ENCODE peak calls at places on chromosomes 16 and 17, in seven cellular contexts. I is effector memory CD4-positive, alpha-beta T cell; U is heart left ventricle; Q is adrenal gland; E is neural progenitor cell; C is body of pancreas; G is HCT116. Z is an unnamed sample. For H3K4me1, the result is how much of the 10 kb centered on the place peaks cover.

GRCh38 chr17:49748791-49749190 is 15.1 kb downstream of the FAM117A start:
- DNase-seq in G (no peak), I (peak), E (no peak), C (no peak), U (no peak), Q (no peak), Z (no peak)

GRCh38 chr16:10738231-10739077 is 5.2 kb upstream of the NUBP1 start:
- DNase-seq in G (peak), C (peak), U (peak), I (peak), E (no peak), Q (peak), Z (peak)

GRCh38 chr16:67781548-67781921 is 24.8 kb downstream of the RANBP10 start:
- DNase-seq in Q (no peak), C (no peak), G (no peak), E (no peak), U (no peak), I (no peak), Z (no peak)

GRCh38 chr16:78177927-78178326 is 78.5 kb downstream of the WWOX start:
- DNase-seq in C (no peak), G (no peak), U (no peak), E (peak), Q (no peak), I (no peak), Z (no peak)

GRCh38 chr16:88088161-88088581 is 136.9 kb downstream of the BANP start:
- DNase-seq in E (peak), G (no peak), I (no peak), Q (no peak), C (no peak), U (peak), Z (no peak)

GRCh38 chr16:81817296-81817695 is 38.2 kb downstream of the PLCG2 start:
- DNase-seq in C (no peak), G (no peak), Q (no peak), E (no peak), U (no peak), I (no peak), Z (no peak)

GRCh38 chr16:29745126-29745852 is 501 bp downstream of the C16orf54 start:
- DNase-seq in G (no peak), E (no peak), Q (no peak), C (no peak), U (no peak), I (peak), Z (no peak)

GRCh38 chr16:82603784-82604411 is 22.9 kb upstream of the CDH13 start:
- DNase-seq in G (peak), C (peak), I (no peak), U (peak), E (peak), Q (peak), Z (no peak)

GRCh38 chr17:47470836-47471235 is 60.1 kb upstream of the NPEPPS start:
- DNase-seq in G (no peak), E (no peak), U (no peak), C (no peak), Q (no peak), I (no peak), Z (no peak)

GRCh38 chr16:8675183-8676159 is 1.1 kb downstream of the ABAT start:
- DNase-seq in G (no peak), C (peak), E (no peak), U (no peak), Q (no peak), I (peak), Z (no peak)

GRCh38 chr17:81265576-81265975 is 26.5 kb downstream of the NDUFAF8 start:
- DNase-seq in E (no peak), U (no peak), Q (no peak), I (no peak), G (no peak), C (no peak), Z (no peak)

GRCh38 chr17:29257756-29258155 is 11.1 kb downstream of the CRYBA1 start:
- DNase-seq in C (no peak), U (no peak), I (no peak), G (no peak), Q (no peak), E (no peak), Z (no peak)

GRCh38 chr17:81160747-81161453 is 4.4 kb upstream of the PVALEF start:
- DNase-seq in Q (no peak), G (no peak), U (no peak), C (peak), E (no peak), I (no peak), Z (no peak)

GRCh38 chr17:51260960-51261958 is 913 bp downstream of the UTP18 start:
- DNase-seq in E (peak), C (peak), G (peak), Q (peak), U (peak), I (peak), Z (peak)

GRCh38 chr16:64253114-64253513 is 868.7 kb downstream of the CDH11 start:
- DNase-seq in G (no peak), U (no peak), C (no peak), I (no peak), E (no peak), Q (no peak), Z (no peak)

GRCh38 chr16:55572439-55572838 is 6.0 kb downstream of the CAPNS2 start:
- DNase-seq in U (no peak), C (no peak), G (no peak), Q (no peak), E (no peak), I (no peak), Z (no peak)

GRCh38 chr17:61482467-61482866 is 30.2 kb downstream of the TBX4 start:
- DNase-seq in I (no peak), U (peak), G (no peak), C (no peak), E (no peak), Q (no peak), Z (no peak)

GRCh38 chr16:17289671-17290070 is 181.1 kb downstream of the XYLT1 start:
- DNase-seq in G (no peak), I (no peak), E (no peak), Q (no peak), C (no peak), U (no peak), Z (no peak)

GRCh38 chr16:17293813-17294558 is 176.8 kb downstream of the XYLT1 start:
- DNase-seq in E (no peak), Q (no peak), G (no peak), U (no peak), I (no peak), C (no peak), Z (no peak)

GRCh38 chr16:17290237-17290636 is 180.5 kb downstream of the XYLT1 start:
- DNase-seq in E (no peak), C (no peak), U (no peak), I (no peak), G (no peak), Q (no peak), Z (no peak)

GRCh38 chr16:17289050-17289449 is 181.7 kb downstream of the XYLT1 start:
- DNase-seq in E (no peak), I (no peak), U (no peak), Q (no peak), G (no peak), C (no peak), Z (no peak)

GRCh38 chr16:17291289-17291688 is 179.5 kb downstream of the XYLT1 start:
- DNase-seq in C (no peak), G (no peak), Q (no peak), I (no peak), U (no peak), E (no peak), Z (no peak)
- H3K4me1 ChIP-seq in C (under half), G (under half), Q (under half), I (under half), U (under half), E (under half), Z (under half)

GRCh38 chr17:64707077-64707591 is 45.0 kb upstream of the SMURF2 start:
- DNase-seq in Q (peak), I (no peak), C (peak), E (no peak), G (peak), U (peak), Z (peak)
- H3K4me1 ChIP-seq in Q (under half), I (under half), C (under half), E (under half), G (half or more), U (under half), Z (under half)

GRCh38 chr16:57826706-57827625 is 24.7 kb upstream of the KIFC3 start:
- DNase-seq in Q (peak), G (no peak), I (no peak), E (no peak), U (peak), C (peak), Z (no peak)

GRCh38 chr16:57829969-57830360 is 27.7 kb upstream of the KIFC3 start:
- DNase-seq in U (no peak), C (no peak), E (no peak), G (no peak), Q (no peak), I (no peak), Z (no peak)

GRCh38 chr16:57834936-57835335 is 32.6 kb upstream of the KIFC3 start:
- DNase-seq in E (peak), C (no peak), G (no peak), I (no peak), U (no peak), Q (no peak), Z (no peak)

GRCh38 chr16:57828272-57829161 is 26.2 kb upstream of the KIFC3 start:
- DNase-seq in G (no peak), E (no peak), Q (no peak), C (no peak), U (no peak), I (no peak), Z (no peak)

DNA sequence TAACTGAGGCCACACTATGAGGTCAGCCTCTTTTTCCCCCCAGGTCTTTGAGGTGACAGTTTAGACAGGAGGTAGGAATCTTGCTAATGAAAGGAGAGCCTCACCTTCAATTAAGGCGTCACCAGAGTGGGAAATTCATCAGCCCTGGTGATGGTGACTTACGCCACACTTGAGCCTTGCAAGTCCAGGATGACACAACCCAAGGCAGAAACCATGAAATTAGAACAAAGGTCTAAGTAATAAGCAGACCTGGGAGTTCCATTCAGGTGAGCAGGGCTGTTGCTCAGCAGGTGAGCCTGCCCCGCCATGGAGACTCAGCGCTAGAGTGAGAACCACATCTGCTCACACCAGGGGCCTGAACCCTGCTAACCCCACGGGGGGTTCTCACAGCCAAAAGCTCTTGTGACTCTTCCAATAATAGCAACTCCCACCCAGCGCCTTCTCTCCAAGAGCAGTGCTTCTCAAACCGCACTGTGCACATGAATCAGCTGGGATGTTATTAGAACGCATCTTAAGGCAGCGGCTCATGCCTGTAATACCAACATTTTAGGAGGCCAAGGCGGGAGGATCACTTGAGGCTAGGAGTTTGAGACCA is 28.7 kb upstream of the KIFC3 start:
- DNase-seq in Q (no peak), I (no peak), E (no peak), G (no peak), C (no peak), U (no peak), Z (no peak)
- H3K4me1 ChIP-seq in Q (under half), I (under half), E (under half), G (under half), C (under half), U (under half), Z (under half)

GRCh38 chr16:57643902-57644301 is 15.5 kb downstream of the ADGRG1 start:
- DNase-seq in G (no peak), C (no peak), E (no peak), I (no peak), Q (no peak), U (no peak), Z (no peak)

GRCh38 chr16:57640612-57641011 is 12.2 kb downstream of the ADGRG1 start:
- DNase-seq in C (peak), G (no peak), E (no peak), U (no peak), I (no peak), Q (peak), Z (no peak)

GRCh38 chr16:57643166-57643813 is 14.9 kb downstream of the ADGRG1 start:
- DNase-seq in Q (no peak), E (no peak), G (no peak), I (no peak), U (no peak), C (no peak), Z (no peak)

GRCh38 chr16:57644383-57645014 is 16.1 kb downstream of the ADGRG1 start:
- DNase-seq in C (no peak), U (no peak), E (no peak), G (no peak), I (no peak), Q (no peak), Z (no peak)

GRCh38 chr16:57642368-57643135 is 14.1 kb downstream of the ADGRG1 start:
- DNase-seq in E (no peak), C (no peak), I (no peak), U (no peak), G (no peak), Q (no peak), Z (no peak)
- H3K4me1 ChIP-seq in E (under half), C (half or more), I (under half), U (half or more), G (under half), Q (under half), Z (under half)

GRCh38 chr17:64015447-64015846 is 5.0 kb downstream of the ICAM2 start:
- DNase-seq in E (no peak), I (no peak), C (no peak), U (no peak), Q (peak), G (no peak), Z (no peak)

GRCh38 chr17:64019486-64020067 is 856 bp downstream of the ICAM2 start:
- DNase-seq in U (no peak), Q (peak), G (no peak), C (no peak), E (no peak), I (no peak), Z (no peak)

GRCh38 chr17:64017381-64017980 is 3.0 kb downstream of the ICAM2 start:
- DNase-seq in G (no peak), C (no peak), E (no peak), I (no peak), U (no peak), Q (no peak), Z (no peak)

GRCh38 chr17:64016248-64016784 is 4.1 kb downstream of the ICAM2 start:
- DNase-seq in U (no peak), I (no peak), G (no peak), E (no peak), C (no peak), Q (peak), Z (no peak)

DNA sequence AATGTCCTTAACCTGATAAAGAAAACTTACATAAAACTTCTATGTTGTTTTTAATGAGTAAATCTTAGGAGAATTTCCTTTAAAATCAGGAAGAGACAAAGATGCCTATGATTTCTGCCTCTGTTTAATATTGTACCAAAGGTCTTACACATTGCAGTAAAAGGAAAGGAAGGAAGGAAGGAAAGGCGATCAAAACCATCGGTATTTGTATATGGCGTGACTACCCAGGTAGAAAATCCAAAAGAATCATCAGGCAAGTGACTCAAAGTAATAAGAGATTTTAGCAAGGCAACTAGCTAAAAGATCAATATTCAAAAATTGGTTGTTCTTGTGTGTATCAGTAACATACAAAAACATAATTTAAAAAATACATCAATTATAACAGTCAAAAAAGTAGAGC is 3.5 kb downstream of the ICAM2 start:
- DNase-seq in G (no peak), U (no peak), Q (no peak), E (no peak), I (no peak), C (no peak), Z (no peak)
- H3K4me1 ChIP-seq in G (under half), U (under half), Q (under half), E (under half), I (under half), C (under half), Z (under half)

DNA sequence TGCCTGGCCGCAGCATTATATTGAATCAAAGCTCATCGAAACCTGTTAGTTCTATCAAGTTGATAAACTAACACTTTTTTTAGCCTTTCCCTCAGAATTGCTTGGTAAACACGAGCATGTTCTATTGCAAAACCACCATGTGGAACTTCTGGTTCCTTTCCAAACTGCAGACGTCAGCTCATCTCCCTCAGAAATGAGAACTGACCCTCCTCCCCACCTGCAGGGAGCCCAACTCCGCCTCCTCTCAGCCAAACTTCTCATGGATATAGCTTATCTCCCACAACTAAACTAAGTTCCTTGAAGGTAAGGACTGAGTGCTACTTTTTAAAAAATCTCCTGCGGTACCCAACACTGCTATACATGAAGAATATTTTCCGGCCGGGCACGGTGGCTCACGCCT is 6.7 kb downstream of the SHMT1 start:
- DNase-seq in I (no peak), E (no peak), U (no peak), Q (peak), G (no peak), C (no peak), Z (peak)
- H3K4me1 ChIP-seq in I (under half), E (under half), U (under half), Q (under half), G (under half), C (under half), Z (under half)

GRCh38 chr17:1764274-1764673 is 2.4 kb downstream of the SERPINF1 start:
- DNase-seq in E (no peak), G (no peak), U (peak), Q (peak), I (peak), C (no peak), Z (peak)

GRCh38 chr17:1762906-1763829 is 1.3 kb downstream of the SERPINF1 start:
- DNase-seq in E (peak), C (no peak), I (no peak), Q (no peak), U (peak), G (no peak), Z (no peak)

GRCh38 chr17:1759529-1759928 is 2.3 kb upstream of the SERPINF1 start:
- DNase-seq in Q (no peak), I (no peak), G (no peak), U (no peak), E (no peak), C (no peak), Z (no peak)

GRCh38 chr17:1765576-1765975 is 3.7 kb downstream of the SERPINF1 start:
- DNase-seq in Q (no peak), G (no peak), I (no peak), U (no peak), E (no peak), C (no peak), Z (no peak)

GRCh38 chr17:1762233-1762905 is 509 bp downstream of the SERPINF1 start:
- DNase-seq in Q (no peak), C (no peak), U (peak), E (peak), G (no peak), I (no peak), Z (no peak)
- H3K4me1 ChIP-seq in Q (under half), C (under half), U (under half), E (under half), G (under half), I (under half), Z (under half)

GRCh38 chr16:2046889-2047329 is 725 bp downstream of the NTHL1 start:
- DNase-seq in I (no peak), U (no peak), Q (no peak), G (no peak), C (no peak), E (peak), Z (no peak)
- H3K4me1 ChIP-seq in I (under half), U (half or more), Q (under half), G (under half), C (under half), E (under half), Z (under half)

DNA sequence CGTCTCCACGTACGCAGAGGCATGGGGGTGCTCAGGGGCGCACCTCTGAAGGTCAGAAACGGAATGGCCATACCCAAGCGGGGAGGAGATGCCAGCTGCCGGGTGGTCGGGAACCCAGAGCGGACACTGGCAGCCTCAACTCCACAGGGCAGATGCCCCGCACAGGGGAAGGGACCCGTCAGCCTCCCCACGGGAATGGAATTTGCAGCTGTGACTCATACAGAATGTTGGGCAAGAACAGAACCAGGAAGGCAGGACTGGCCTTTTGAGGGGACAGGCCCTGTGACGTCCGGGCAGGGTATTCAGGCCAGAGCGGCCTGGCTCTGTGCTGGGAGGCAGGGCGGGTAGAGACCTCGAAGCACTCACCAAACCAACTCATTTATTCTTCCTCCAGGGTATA is 7.5 kb downstream of the TK1 start:
- DNase-seq in U (no peak), Q (peak), C (no peak), E (no peak), G (no peak), I (no peak), Z (peak)
- H3K4me1 ChIP-seq in U (under half), Q (under half), C (half or more), E (under half), G (under half), I (under half), Z (under half)

GRCh38 chr16:71896688-71897368 is 1.5 kb downstream of the IST1 start:
- DNase-seq in E (peak), U (no peak), C (no peak), Q (no peak), G (no peak), I (no peak), Z (no peak)

GRCh38 chr16:71895679-71896385 is 501 bp downstream of the IST1 start:
- DNase-seq in E (peak), U (no peak), G (no peak), Q (no peak), I (no peak), C (peak), Z (peak)

GRCh38 chr16:71902656-71903365 is 7.5 kb downstream of the IST1 start:
- DNase-seq in U (no peak), C (no peak), E (no peak), Q (no peak), I (no peak), G (no peak), Z (no peak)

GRCh38 chr16:71900336-71900735 is 5.0 kb downstream of the IST1 start:
- DNase-seq in U (no peak), C (no peak), I (no peak), E (no peak), Q (no peak), G (no peak), Z (no peak)

DNA sequence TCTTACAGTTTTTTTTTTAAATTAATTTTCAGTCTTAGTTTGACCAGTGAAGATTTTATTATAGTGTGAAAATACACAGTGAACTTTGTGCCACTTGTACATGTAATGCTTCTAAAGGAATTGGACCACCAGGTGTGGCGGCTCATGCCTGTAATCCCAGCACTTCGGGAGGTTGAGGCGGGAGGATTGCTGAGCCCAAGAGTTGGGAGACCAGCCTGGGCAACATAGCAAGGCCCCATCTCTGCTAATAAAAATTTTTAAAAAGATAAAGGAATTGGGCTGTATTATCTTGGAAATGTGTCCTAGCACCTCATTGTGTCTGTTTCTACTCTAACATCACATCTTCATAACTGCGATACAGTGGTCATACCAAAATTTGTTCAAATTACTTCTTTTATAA is 3.8 kb downstream of the IST1 start:
- DNase-seq in E (no peak), Q (no peak), G (no peak), C (no peak), I (no peak), U (no peak), Z (no peak)
- H3K4me1 ChIP-seq in E (under half), Q (under half), G (under half), C (half or more), I (under half), U (half or more), Z (under half)